ENCODE peak calls at places on chromosome 3, in seven cellular contexts. V is upper lobe of left lung, Z is HCT116, E is H1, O is prostate gland, R is stomach, A is transverse colon. G is an unnamed sample.

GRCh38 chr3:127804141-127804540 is 18.2 kb downstream of the MGLL start:
- DNase-seq in O (no peak), A (no peak), R (no peak), V (no peak), E (no peak), Z (no peak), G (no peak)

GRCh38 chr3:176514297-176514696 is 683.0 kb downstream of the TBL1XR1 start:
- DNase-seq in E (peak), A (no peak), Z (peak), O (peak), R (no peak), V (no peak), G (peak)

GRCh38 chr3:119206611-119207511 is 33.5 kb downstream of the UPK1B start:
- DNase-seq in Z (no peak), V (no peak), E (peak), R (no peak), O (peak), A (no peak), G (no peak)

GRCh38 chr3:191139771-191140170 is 59.3 kb upstream of the OSTN start:
- DNase-seq in R (no peak), Z (no peak), V (no peak), E (no peak), O (no peak), A (no peak), G (peak)

GRCh38 chr3:67678665-67679064 is 24.3 kb upstream of the SUCLG2 start:
- DNase-seq in O (no peak), E (no peak), R (no peak), V (no peak), Z (no peak), A (no peak), G (no peak)

GRCh38 chr3:39410893-39411292 is 4.4 kb downstream of the RPSA start:
- DNase-seq in A (no peak), E (no peak), R (no peak), O (no peak), Z (no peak), V (no peak), G (peak)

GRCh38 chr3:53154731-53155320 is 6.2 kb upstream of the PRKCD start:
- DNase-seq in A (no peak), O (no peak), V (peak), E (no peak), R (peak), Z (no peak), G (no peak)

GRCh38 chr3:115671761-115672455 is 48.6 kb downstream of the GAP43 start:
- DNase-seq in O (no peak), E (no peak), Z (no peak), R (no peak), A (no peak), V (no peak), G (no peak)

GRCh38 chr3:57544181-57545125 is at the start of gene DNAH12:
- DNase-seq in A (peak), Z (no peak), V (peak), O (peak), E (peak), R (peak), G (no peak)
- H3K4me3 ChIP-seq in A (peak), Z (peak), V (no peak), O (peak), E (peak), R (peak), G (no peak)

DNA sequence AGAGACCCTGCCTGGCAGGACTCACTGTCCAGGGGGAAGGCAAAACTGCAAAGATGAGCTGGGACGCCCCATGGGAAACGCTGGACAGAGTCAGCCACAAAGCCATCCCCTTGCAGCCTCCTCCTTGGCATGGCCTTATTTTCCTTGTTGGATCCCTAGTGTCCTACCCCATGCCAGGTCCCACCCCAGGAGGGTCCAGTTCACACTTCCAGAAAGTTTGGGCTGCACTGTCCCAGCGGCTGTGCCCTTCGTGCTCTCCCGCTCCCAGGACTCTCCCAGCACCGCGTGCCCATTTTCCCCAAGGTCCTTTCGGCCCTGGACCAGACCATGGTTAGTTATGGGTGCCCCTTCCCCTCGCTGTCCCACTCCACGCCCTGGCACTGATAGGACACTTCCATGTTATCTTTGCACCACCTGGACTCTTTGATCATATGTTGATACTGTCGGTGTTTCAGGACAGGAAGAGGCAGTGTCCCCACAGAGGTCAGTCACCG is 5.8 kb upstream of the NRROS start:
- DNase-seq in R (no peak), V (no peak), E (no peak), O (no peak), Z (no peak), A (no peak), G (no peak)
- TF ChIP-seq POLR2AphosphoS5 in R (no peak), V (no peak), E (no peak), O (no peak), Z (no peak), A (no peak), G (peak)

GRCh38 chr3:113697192-113698090 is 999 bp upstream of the USF3 start:
- DNase-seq in O (peak), R (no peak), V (peak), E (peak), A (peak), Z (no peak), G (peak)

GRCh38 chr3:113698891-113699465 is 2.5 kb upstream of the USF3 start:
- DNase-seq in R (no peak), Z (no peak), A (peak), O (no peak), E (peak), V (peak), G (no peak)

GRCh38 chr3:113696658-113697191 is 283 bp upstream of the USF3 start:
- DNase-seq in R (peak), E (peak), A (peak), O (peak), Z (peak), V (peak), G (peak)

GRCh38 chr3:113695818-113696645 is at the start of gene USF3:
- DNase-seq in Z (peak), E (peak), R (peak), A (peak), V (peak), O (peak), G (peak)

DNA sequence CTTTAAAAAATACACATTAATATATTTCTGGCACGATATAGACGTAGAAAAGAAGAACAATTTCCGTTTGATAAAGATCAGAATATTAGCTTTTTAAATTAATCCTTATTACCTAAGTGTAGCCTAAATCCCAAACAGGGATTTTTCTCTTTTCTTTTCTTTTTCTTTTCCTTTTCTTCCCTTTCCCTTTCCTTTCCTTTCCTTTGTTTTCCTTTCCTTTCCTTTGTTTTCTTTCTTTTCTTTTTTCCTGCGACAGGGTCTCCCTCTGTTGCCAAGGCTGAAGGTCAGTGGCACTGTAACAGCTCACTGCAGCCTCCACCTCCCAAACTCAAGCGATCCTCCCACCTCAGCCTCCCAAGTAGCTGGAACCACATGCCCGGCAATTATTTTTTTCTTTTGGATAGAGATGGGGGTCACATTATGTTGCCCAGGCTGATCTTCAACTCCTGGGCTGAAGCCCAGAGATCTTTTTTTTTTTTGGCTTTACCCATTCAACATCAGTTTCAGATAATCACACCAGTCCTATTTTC is 1.8 kb upstream of the USF3 start:
- DNase-seq in E (no peak), V (no peak), O (no peak), R (no peak), A (no peak), Z (no peak), G (no peak)
- H3K27ac ChIP-seq in E (no peak), V (no peak), O (no peak), R (peak), A (peak), Z (no peak), G (no peak)

GRCh38 chr3:138938056-138938876 is 8.7 kb downstream of the FOXL2 start:
- DNase-seq in A (no peak), Z (no peak), O (no peak), E (peak), V (no peak), R (no peak), G (no peak)
- H3K4me3 ChIP-seq in A (no peak), Z (no peak), O (no peak), E (peak), V (no peak), R (no peak), G (no peak)

GRCh38 chr3:153216928-153217327 is 54.9 kb downstream of the RAP2B start:
- DNase-seq in E (no peak), O (no peak), V (no peak), A (no peak), R (no peak), Z (no peak), G (no peak)

GRCh38 chr3:153215971-153216370 is 53.9 kb downstream of the RAP2B start:
- DNase-seq in O (no peak), V (no peak), A (no peak), R (no peak), E (no peak), Z (no peak), G (no peak)

GRCh38 chr3:153219147-153219546 is 57.1 kb downstream of the RAP2B start:
- DNase-seq in E (no peak), R (no peak), Z (no peak), O (no peak), V (no peak), A (no peak), G (no peak)

GRCh38 chr3:153221748-153222162 is 59.7 kb downstream of the RAP2B start:
- DNase-seq in E (no peak), O (no peak), R (peak), A (peak), V (peak), Z (no peak), G (peak)
- TF ChIP-seq POLR2AphosphoS5 in E (no peak), O (peak), R (peak), A (peak), V (peak), Z (no peak), G (peak)

GRCh38 chr3:30672959-30673358 is 66.6 kb downstream of the TGFBR2 start:
- DNase-seq in R (no peak), E (no peak), A (no peak), Z (no peak), V (no peak), O (no peak), G (no peak)
- H3K27ac ChIP-seq in R (no peak), E (no peak), A (no peak), Z (no peak), V (peak), O (no peak), G (peak)

GRCh38 chr3:184954251-184954650 is 142.3 kb downstream of the VPS8 start:
- DNase-seq in A (no peak), R (no peak), E (no peak), Z (no peak), V (no peak), O (no peak), G (no peak)
- H3K4me3 ChIP-seq in A (no peak), R (no peak), E (no peak), Z (no peak), V (no peak), O (no peak), G (no peak)